ENCODE peak calls at places on chromosomes 13 and 19, in five cellular contexts. T is heart right ventricle, O is right lobe of liver, W is lung, E is BJ. C is an unnamed sample. For H3K36me3, the result is how much of the 10 kb centered on the place peaks cover.

GRCh38 chr19:961866-962620 is 22.1 kb upstream of the WDR18 start:
- DNase-seq in T (no peak), O (no peak), W (no peak), E (no peak), C (no peak)

GRCh38 chr13:91988331-91988730 is 589.9 kb downstream of the GPC5 start:
- DNase-seq in T (no peak), O (no peak), W (no peak), E (no peak), C (no peak)

GRCh38 chr19:33193864-33194362 is at the start of gene LRP3:
- DNase-seq in T (peak), O (no peak), W (no peak), E (no peak), C (no peak)

GRCh38 chr13:91097269-91097668 is 250.2 kb upstream of the MIR17HG start:
- DNase-seq in T (no peak), O (no peak), W (no peak), E (no peak), C (no peak)

GRCh38 chr13:113861433-113862030 is 2.3 kb downstream of the GAS6 start:
- DNase-seq in T (no peak), O (no peak), W (no peak), E (no peak), C (peak)

GRCh38 chr19:14434543-14435319 is 1.6 kb downstream of the PKN1 start:
- DNase-seq in T (peak), O (peak), W (peak), E (peak), C (peak)

GRCh38 chr19:4597975-4598671 is 38.6 kb upstream of the SEMA6B start:
- DNase-seq in T (peak), O (no peak), W (no peak), E (no peak), C (no peak)

GRCh38 chr13:59677966-59678814 is 485.5 kb downstream of the DIAPH3 start:
- DNase-seq in T (no peak), O (no peak), W (no peak), E (peak), C (no peak)

GRCh38 chr19:15649526-15649925 is 8.8 kb downstream of the CYP4F3 start:
- DNase-seq in T (no peak), O (no peak), W (no peak), E (no peak), C (no peak)

GRCh38 chr19:29697523-29698261 is 17.4 kb downstream of the C19orf12 start:
- DNase-seq in T (no peak), O (no peak), W (no peak), E (no peak), C (no peak)

GRCh38 chr19:45553464-45553863 is 31.1 kb downstream of the OPA3 start:
- DNase-seq in T (no peak), O (no peak), W (no peak), E (no peak), C (no peak)

GRCh38 chr13:97935071-97935470 is 18.4 kb upstream of the IPO5 start:
- DNase-seq in T (no peak), O (no peak), W (no peak), E (no peak), C (no peak)

GRCh38 chr13:37608750-37609339 is 10.3 kb upstream of the POSTN start:
- DNase-seq in T (no peak), O (no peak), W (no peak), E (no peak), C (no peak)

GRCh38 chr19:2330632-2331284 is 2.3 kb downstream of the SPPL2B start:
- DNase-seq in T (no peak), O (no peak), W (no peak), E (no peak), C (no peak)

GRCh38 chr19:33254245-33254824 is 28.7 kb upstream of the SLC7A10 start:
- DNase-seq in T (no peak), O (no peak), W (no peak), E (no peak), C (no peak)

GRCh38 chr13:94764576-94765321 is 52.4 kb upstream of the SOX21 start:
- DNase-seq in T (no peak), O (no peak), W (no peak), E (no peak), C (no peak)

GRCh38 chr13:105990256-105990958 is 545.1 kb downstream of the EFNB2 start:
- DNase-seq in T (no peak), O (no peak), W (no peak), E (no peak), C (no peak)

GRCh38 chr13:75566658-75567057 is 17.1 kb downstream of the UCHL3 start:
- DNase-seq in T (no peak), O (no peak), W (no peak), E (peak), C (no peak)

GRCh38 chr13:44312131-44312530 is 61.5 kb upstream of the SERP2 start:
- DNase-seq in T (no peak), O (no peak), W (no peak), E (no peak), C (no peak)

GRCh38 chr19:55624109-55625003 is at the start of gene ZNF784:
- DNase-seq in T (peak), O (peak), W (peak), E (no peak), C (peak)

GRCh38 chr19:31478241-31478640 is 129.0 kb upstream of the TSHZ3 start:
- DNase-seq in T (no peak), O (no peak), W (no peak), E (no peak), C (no peak)

GRCh38 chr19:42420055-42420544 is 7.1 kb downstream of the LIPE start:
- DNase-seq in T (peak), O (no peak), W (no peak), E (no peak), C (no peak)

GRCh38 chr13:99087954-99088491 is 110.2 kb upstream of the DOCK9 start:
- DNase-seq in T (no peak), O (no peak), W (no peak), E (no peak), C (no peak)

GRCh38 chr19:47296036-47296435 is 13.6 kb upstream of the C5AR1 start:
- DNase-seq in T (peak), O (peak), W (peak), E (no peak), C (peak)

GRCh38 chr13:101695870-101696516 is 243.5 kb downstream of the ITGBL1 start:
- DNase-seq in T (no peak), O (no peak), W (no peak), E (no peak), C (no peak)

GRCh38 chr19:45322311-45322710 is 364 bp downstream of the CKM start:
- DNase-seq in T (no peak), O (no peak), W (no peak), E (no peak), C (no peak)

GRCh38 chr19:55353803-55354697 is 469 bp downstream of the COX6B2 start:
- DNase-seq in T (peak), O (peak), W (no peak), E (no peak), C (no peak)

GRCh38 chr19:44745386-44745831 is 3.1 kb upstream of the BCL3 start:
- DNase-seq in T (peak), O (no peak), W (peak), E (peak), C (peak)

GRCh38 chr13:97124237-97124636 is 97.9 kb upstream of the MBNL2 start:
- DNase-seq in T (no peak), O (no peak), W (no peak), E (no peak), C (no peak)

GRCh38 chr19:38731654-38732301 is 12.5 kb downstream of the CAPN12 start:
- DNase-seq in T (no peak), O (peak), W (peak), E (no peak), C (no peak)

DNA sequence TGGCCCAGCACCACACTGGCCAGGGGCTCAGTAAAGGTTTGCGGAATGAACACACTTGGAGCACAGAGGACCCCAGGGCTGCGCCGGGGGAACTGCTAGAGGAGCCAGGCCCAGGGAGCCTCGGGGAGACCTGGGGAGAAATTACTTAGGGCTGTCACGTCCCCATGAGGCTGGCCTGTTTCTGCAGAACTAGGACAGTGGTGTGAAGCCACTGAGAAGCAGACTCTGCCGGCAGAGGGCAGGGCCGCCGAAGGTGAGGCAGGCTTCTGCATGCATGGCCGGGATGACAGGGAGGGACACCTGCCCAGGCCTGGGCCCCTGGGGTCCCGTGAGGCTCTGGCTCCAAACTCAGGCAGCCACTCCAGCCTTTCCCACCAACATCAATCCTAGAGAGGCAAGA is 26.4 kb downstream of the ELAVL1 start:
- DNase-seq in T (no peak), O (no peak), W (no peak), E (no peak), C (no peak)
- TF ChIP-seq CTCF in T (no peak), O (peak), W (no peak), E (no peak), C (no peak)

GRCh38 chr19:5669212-5669611 is 11.1 kb downstream of the MICOS13 start:
- DNase-seq in T (no peak), O (peak), W (no peak), E (no peak), C (no peak)
- H3K36me3 ChIP-seq in T (half or more), O (under half), W (half or more), E (under half), C (half or more)

GRCh38 chr13:43041368-43041921 is 18.1 kb downstream of the DNAJC15 start:
- DNase-seq in T (no peak), O (no peak), W (no peak), E (no peak), C (no peak)

GRCh38 chr13:43042410-43042921 is 19.1 kb downstream of the DNAJC15 start:
- DNase-seq in T (no peak), O (no peak), W (no peak), E (no peak), C (no peak)

GRCh38 chr13:43044720-43045301 is 21.4 kb downstream of the DNAJC15 start:
- DNase-seq in T (no peak), O (no peak), W (no peak), E (no peak), C (no peak)

DNA sequence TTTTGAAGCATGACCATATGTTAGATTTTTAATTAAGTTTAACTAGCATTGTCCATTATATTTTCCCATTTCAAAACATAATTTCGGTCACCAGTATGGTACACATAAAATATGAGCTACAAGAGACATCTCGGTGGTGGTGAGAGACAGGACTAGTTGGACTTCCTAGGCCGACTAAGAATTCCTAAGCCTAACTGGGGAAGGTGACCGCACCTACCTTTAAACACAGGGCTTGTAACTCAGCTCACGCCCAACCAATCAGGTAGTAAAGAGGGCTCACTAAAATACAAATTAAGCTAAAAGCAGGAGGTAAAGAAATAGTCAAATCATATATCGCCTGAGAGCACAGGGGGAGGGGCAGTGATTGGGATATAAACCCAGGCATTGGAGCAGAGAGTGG is 22.9 kb downstream of the DNAJC15 start:
- DNase-seq in T (no peak), O (no peak), W (no peak), E (no peak), C (no peak)
- H3K4me3 ChIP-seq in T (no peak), O (no peak), W (no peak), E (no peak), C (no peak)

GRCh38 chr19:10820173-10820572 is 15.8 kb downstream of the TMED1 start:
- DNase-seq in T (no peak), O (no peak), W (no peak), E (no peak), C (no peak)
- TF ChIP-seq CTCF in T (peak), O (no peak), W (no peak), E (peak), C (no peak)

GRCh38 chr13:30479154-30479553 is 13.4 kb upstream of the HMGB1 start:
- DNase-seq in T (no peak), O (no peak), W (no peak), E (no peak), C (no peak)

GRCh38 chr13:30480292-30480947 is 14.7 kb upstream of the HMGB1 start:
- DNase-seq in T (no peak), O (no peak), W (peak), E (no peak), C (no peak)

GRCh38 chr13:30477346-30478235 is 11.9 kb upstream of the HMGB1 start:
- DNase-seq in T (no peak), O (no peak), W (no peak), E (no peak), C (no peak)

GRCh38 chr13:30479590-30480219 is 14.0 kb upstream of the HMGB1 start:
- DNase-seq in T (no peak), O (no peak), W (no peak), E (no peak), C (no peak)

GRCh38 chr13:30481241-30481760 is 15.6 kb upstream of the HMGB1 start:
- DNase-seq in T (no peak), O (no peak), W (no peak), E (no peak), C (no peak)
- H3K36me3 ChIP-seq in T (under half), O (under half), W (under half), E (under half), C (under half)

DNA sequence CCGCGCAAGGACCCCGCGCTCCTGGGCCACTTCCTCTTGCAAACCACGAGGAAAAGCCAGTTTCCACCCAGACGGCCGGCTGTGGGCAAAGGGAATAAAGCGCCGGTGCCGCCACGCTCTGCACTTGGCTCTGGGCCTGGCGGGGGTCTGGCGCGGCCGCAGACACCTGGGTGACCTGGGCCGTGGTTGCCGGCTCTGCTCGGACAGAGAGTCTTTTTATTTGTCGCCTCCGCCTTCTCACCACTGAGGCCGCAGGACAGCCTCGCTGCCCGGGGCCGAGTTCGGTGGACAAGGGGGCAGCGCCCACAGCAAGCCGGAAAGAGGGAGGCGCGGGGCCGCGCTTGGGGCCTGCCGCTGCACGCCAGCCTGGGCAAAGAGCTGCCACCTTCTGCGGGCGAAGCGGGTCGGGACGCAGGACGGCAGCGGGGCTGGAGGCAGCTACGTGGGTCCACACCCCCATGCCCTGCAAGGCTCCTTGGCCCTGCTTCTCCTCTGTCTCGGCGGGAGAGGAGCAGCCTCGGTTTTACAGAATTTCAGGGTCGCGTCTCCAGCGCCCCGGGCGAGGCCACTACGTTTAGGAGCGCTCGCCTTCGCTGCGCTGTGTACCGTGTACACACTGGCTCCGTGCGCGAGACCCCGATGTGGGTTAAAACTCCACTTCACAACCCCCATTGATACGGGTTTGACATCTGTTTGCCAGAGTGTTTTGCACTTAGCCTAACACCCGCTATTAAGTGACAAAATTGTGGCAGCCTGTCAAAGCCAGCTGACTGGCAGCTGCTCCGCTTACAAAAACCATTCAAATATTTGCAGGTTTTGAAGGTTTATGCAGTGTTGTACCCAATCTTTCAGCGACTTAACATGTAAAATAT is 13.0 kb upstream of the SOX1 start:
- DNase-seq in T (no peak), O (no peak), W (no peak), E (no peak), C (no peak)
- H3K4me3 ChIP-seq in T (no peak), O (no peak), W (no peak), E (no peak), C (no peak)

C was measured in right atrium auricular region.